ENCODE peak calls at places on chromosomes 11 and 22, in five cellular contexts. E is skeletal muscle cell, L is HEK293T, N is EL, Y is anterior cingulate cortex. S is an unnamed sample.

GRCh38 chr11:103257360-103257759 is 148.1 kb downstream of the DYNC2H1 start:
- DNase-seq in E (no peak), L (peak; percentile 16), N (peak; percentile 22), Y (no peak), S (no peak)

GRCh38 chr11:58654079-58654907 is 31.8 kb downstream of the CNTF start:
- DNase-seq in E (peak; percentile 36), L (peak; percentile 78), N (peak; percentile 71), Y (peak; percentile 58), S (no peak)

GRCh38 chr11:134407321-134407828 is 4.7 kb downstream of the B3GAT1 start:
- DNase-seq in E (no peak), L (no peak), N (no peak), Y (peak; percentile 55), S (no peak)

GRCh38 chr11:32385998-32386397 is 49.3 kb downstream of the WT1 start:
- DNase-seq in E (no peak), L (peak; percentile 57), N (peak; percentile 36), Y (no peak), S (no peak)

GRCh38 chr22:41524283-41524682 is 20.0 kb downstream of the POLR3H start:
- DNase-seq in E (no peak), L (no peak), N (no peak), Y (no peak), S (no peak)

GRCh38 chr22:36465232-36466021 is 16.0 kb downstream of the TXN2 start:
- DNase-seq in E (peak; percentile 32), L (no peak), N (peak; percentile 99), Y (no peak), S (no peak)

GRCh38 chr11:133515075-133515474 is 17.2 kb downstream of the OPCML start:
- DNase-seq in E (no peak), L (no peak), N (no peak), Y (no peak), S (no peak)

GRCh38 chr11:65640483-65641207 is 2.7 kb downstream of the SIPA1 start:
- DNase-seq in E (no peak), L (no peak), N (no peak), Y (peak; percentile 17), S (no peak)

GRCh38 chr11:18986744-18987143 is 47.5 kb upstream of the MRGPRX1 start:
- DNase-seq in E (no peak), L (no peak), N (no peak), Y (no peak), S (no peak)

GRCh38 chr11:210803-211180 is 3.3 kb downstream of the RIC8A start:
- DNase-seq in E (no peak), L (no peak), N (no peak), Y (no peak), S (no peak)

GRCh38 chr11:57438345-57439280 is 11.7 kb upstream of the SLC43A3 start:
- DNase-seq in E (no peak), L (no peak), N (no peak), Y (no peak), S (no peak)

GRCh38 chr22:37639070-37639760 is at the start of gene SH3BP1:
- DNase-seq in E (no peak), L (peak; percentile 70), N (peak; percentile 61), Y (no peak), S (no peak)

GRCh38 chr11:132638421-132638820 is 893.9 kb downstream of the OPCML start:
- DNase-seq in E (no peak), L (no peak), N (no peak), Y (no peak), S (no peak)

GRCh38 chr11:131423715-131424114 is 53.3 kb downstream of the NTM start:
- DNase-seq in E (no peak), L (no peak), N (peak; percentile 13), Y (no peak), S (no peak)

GRCh38 chr11:72781313-72782080 is 12.3 kb downstream of the STARD10 start:
- DNase-seq in E (no peak), L (peak; percentile 81), N (no peak), Y (no peak), S (no peak)

GRCh38 chr11:61146413-61146812 is 14.8 kb downstream of the VPS37C start:
- DNase-seq in E (no peak), L (no peak), N (no peak), Y (no peak), S (no peak)

GRCh38 chr11:94749367-94749766 is 18.8 kb upstream of the AMOTL1 start:
- DNase-seq in E (no peak), L (no peak), N (peak; percentile 82), Y (no peak), S (no peak)

GRCh38 chr11:126137146-126137545 is 74.3 kb downstream of the RPUSD4 start:
- DNase-seq in E (no peak), L (no peak), N (no peak), Y (no peak), S (no peak)

GRCh38 chr11:76455331-76455730 is 10.5 kb downstream of the EMSY start:
- DNase-seq in E (no peak), L (no peak), N (peak; percentile 40), Y (no peak), S (no peak)

GRCh38 chr11:17822021-17822781 is 87.6 kb downstream of the KCNC1 start:
- DNase-seq in E (peak; percentile 41), L (no peak), N (no peak), Y (no peak), S (peak; percentile 62)

GRCh38 chr22:46758867-46759290 is 3.6 kb upstream of the TBC1D22A start:
- DNase-seq in E (no peak), L (peak; percentile 56), N (peak; percentile 58), Y (no peak), S (no peak)

GRCh38 chr22:39277135-39277607 is 32.4 kb upstream of the PDGFB start:
- DNase-seq in E (peak; percentile 78), L (no peak), N (peak; percentile 83), Y (no peak), S (no peak)

GRCh38 chr11:70577948-70578347 is 179.6 kb downstream of the CTTN start:
- DNase-seq in E (no peak), L (no peak), N (no peak), Y (no peak), S (no peak)

GRCh38 chr22:41513391-41513790 is 30.9 kb downstream of the POLR3H start:
- DNase-seq in E (no peak), L (no peak), N (no peak), Y (peak; percentile 39), S (no peak)

GRCh38 chr22:10741210-10741609 is 4786.8 kb upstream of the OR11H1 start:
- DNase-seq in E (no peak), L (no peak), N (no peak), Y (no peak), S (no peak)

GRCh38 chr11:68113986-68114385 is 7.2 kb downstream of the CHKA start:
- DNase-seq in E (no peak), L (no peak), N (no peak), Y (no peak), S (no peak)

GRCh38 chr11:111086058-111086457 is 159.5 kb upstream of the POU2AF2 start:
- DNase-seq in E (peak; percentile 28), L (no peak), N (no peak), Y (no peak), S (no peak)

GRCh38 chr11:31628111-31628510 is 118.5 kb downstream of the ELP4 start:
- DNase-seq in E (no peak), L (no peak), N (no peak), Y (no peak), S (no peak)